ENCODE peak calls at places on chromosomes 2 and 18, in seven cellular contexts. C is NB4, F is fibroblast of pulmonary artery, D is iPS-NIHi11, B is NCI-H1092 treated with DMSO at 0.1 percent for 48 hours, R is type B pancreatic cell, O is A549. K is an unnamed sample.

GRCh38 chr2:64652231-64653173 is 1.2 kb downstream of the SERTAD2 start:
- DNase-seq in C (peak; percentile 76), F (peak; percentile 69), D (no peak), B (no peak), R (no peak), O (peak; percentile 54), K (no peak)

GRCh38 chr2:127155901-127156300 is 48.9 kb upstream of the BIN1 start:
- DNase-seq in C (no peak), F (peak; percentile 61), D (no peak), B (no peak), R (peak; percentile 40), O (no peak), K (no peak)

GRCh38 chr18:25039781-25040180 is 312.2 kb downstream of the ZNF521 start:
- DNase-seq in C (no peak), F (no peak), D (no peak), B (no peak), R (no peak), O (no peak), K (no peak)

GRCh38 chr2:149040451-149040850 is 2.0 kb downstream of the LYPD6B start:
- DNase-seq in C (peak; percentile 84), F (no peak), D (peak; percentile 78), B (no peak), R (no peak), O (peak; percentile 54), K (peak; percentile 63)

GRCh38 chr2:113986886-113987285 is 97.0 kb downstream of the ACTR3 start:
- DNase-seq in C (no peak), F (no peak), D (no peak), B (no peak), R (no peak), O (no peak), K (no peak)

GRCh38 chr2:118122768-118123335 is 34.6 kb downstream of the INSIG2 start:
- DNase-seq in C (peak; percentile 12), F (no peak), D (no peak), B (no peak), R (no peak), O (peak; percentile 55), K (no peak)

GRCh38 chr18:864872-865273 is 39.8 kb upstream of the ADCYAP1 start:
- DNase-seq in C (peak; percentile 78), F (peak; percentile 89), D (peak; percentile 81), B (peak; percentile 63), R (peak; percentile 78), O (peak; percentile 75), K (peak; percentile 62)

GRCh38 chr2:188659656-188660406 is 314.3 kb upstream of the COL3A1 start:
- DNase-seq in C (no peak), F (peak; percentile 77), D (no peak), B (no peak), R (no peak), O (peak; percentile 61), K (no peak)

GRCh38 chr2:179410552-179411356 is 146.1 kb upstream of the SESTD1 start:
- DNase-seq in C (peak; percentile 63), F (peak; percentile 78), D (peak; percentile 69), B (peak; percentile 43), R (peak; percentile 62), O (peak; percentile 62), K (peak; percentile 68)

GRCh38 chr2:231221761-231222160 is 23.3 kb downstream of the ARMC9 start:
- DNase-seq in C (no peak), F (no peak), D (no peak), B (no peak), R (no peak), O (no peak), K (no peak)

GRCh38 chr2:170052151-170052550 is 125.8 kb upstream of the MYO3B start:
- DNase-seq in C (no peak), F (peak; percentile 22), D (no peak), B (no peak), R (no peak), O (no peak), K (no peak)

GRCh38 chr2:209368924-209369323 is 54.9 kb upstream of the MAP2 start:
- DNase-seq in C (no peak), F (peak; percentile 94), D (peak; percentile 25), B (no peak), R (no peak), O (peak; percentile 83), K (no peak)

GRCh38 chr2:155381446-155381845 is 683.0 kb downstream of the KCNJ3 start:
- DNase-seq in C (no peak), F (no peak), D (no peak), B (no peak), R (no peak), O (no peak), K (no peak)

GRCh38 chr2:173090973-173091660 is 15.5 kb downstream of the MAP3K20 start:
- DNase-seq in C (peak; percentile 21), F (no peak), D (peak; percentile 18), B (no peak), R (no peak), O (no peak), K (no peak)

GRCh38 chr2:174673876-174674275 is 76.3 kb upstream of the WIPF1 start:
- DNase-seq in C (no peak), F (peak; percentile 40), D (no peak), B (no peak), R (no peak), O (no peak), K (no peak)

GRCh38 chr2:237208373-237209045 is 122.8 kb downstream of the COPS8 start:
- DNase-seq in C (peak; percentile 24), F (peak; percentile 97), D (no peak), B (no peak), R (no peak), O (no peak), K (no peak)

K was measured in NT2/D1.